ENCODE peak calls at places on chromosomes 1 and 21, in four cellular contexts. B is GM12878, T is colonic mucosa, F is HCT116. K is an unnamed sample.

GRCh38 chr1:215845224-215845902 is 278.3 kb downstream of the KCTD3 start:
- DNase-seq in B (no peak), T (no peak), F (peak), K (no peak)

GRCh38 chr1:2906105-2906504 is 104.6 kb upstream of the TTC34 start:
- DNase-seq in B (no peak), T (no peak), F (no peak), K (no peak)

GRCh38 chr1:116434849-116435248 is 61.8 kb downstream of the ATP1A1 start:
- DNase-seq in B (no peak), T (no peak), F (no peak), K (no peak)

GRCh38 chr1:12161324-12161661 is 5.5 kb upstream of the TNFRSF1B start:
- DNase-seq in B (no peak), T (no peak), F (no peak), K (no peak)

GRCh38 chr1:230760360-230760827 is 13.2 kb downstream of the CAPN9 start:
- DNase-seq in B (no peak), T (no peak), F (no peak), K (no peak)

GRCh38 chr1:41282679-41283317 is 40.7 kb upstream of the SCMH1 start:
- DNase-seq in B (no peak), T (no peak), F (peak), K (no peak)

GRCh38 chr1:178266619-178267066 is 172.7 kb downstream of the RASAL2 start:
- DNase-seq in B (no peak), T (no peak), F (no peak), K (no peak)

GRCh38 chr1:56033321-56034037 is 545.9 kb downstream of the PLPP3 start:
- DNase-seq in B (no peak), T (no peak), F (no peak), K (no peak)

GRCh38 chr1:227793948-227794812 is 21.3 kb upstream of the PRSS38 start:
- DNase-seq in B (no peak), T (peak), F (no peak), K (peak)

GRCh38 chr1:83637586-83637985 is 361.3 kb downstream of the TTLL7 start:
- DNase-seq in B (no peak), T (no peak), F (no peak), K (no peak)

GRCh38 chr21:45405819-45406762 is 1.1 kb downstream of the COL18A1 start:
- DNase-seq in B (no peak), T (no peak), F (no peak), K (no peak)

GRCh38 chr1:225943582-225943981 is 2.6 kb upstream of the LEFTY2 start:
- DNase-seq in B (no peak), T (no peak), F (no peak), K (no peak)

GRCh38 chr1:66624412-66625060 is 90.6 kb downstream of the SGIP1 start:
- DNase-seq in B (no peak), T (no peak), F (no peak), K (no peak)

GRCh38 chr21:41086551-41086950 is 81.4 kb upstream of the BACE2 start:
- DNase-seq in B (no peak), T (no peak), F (no peak), K (no peak)

GRCh38 chr1:58204284-58204683 is 342.2 kb downstream of the OMA1 start:
- DNase-seq in B (no peak), T (no peak), F (no peak), K (no peak)

GRCh38 chr1:96049759-96050409 is 671.7 kb upstream of the PTBP2 start:
- DNase-seq in B (no peak), T (no peak), F (no peak), K (no peak)

GRCh38 chr1:67724928-67725560 is 40.0 kb downstream of the GADD45A start:
- DNase-seq in B (no peak), T (no peak), F (no peak), K (no peak)

GRCh38 chr1:220874201-220874655 is 5.0 kb upstream of the HLX start:
- DNase-seq in B (no peak), T (peak), F (peak), K (no peak)

GRCh38 chr1:92792340-92792782 is 7.5 kb upstream of the EVI5 start:
- DNase-seq in B (no peak), T (no peak), F (no peak), K (no peak)

GRCh38 chr1:201250326-201251011 is 32.8 kb upstream of the PKP1 start:
- DNase-seq in B (no peak), T (no peak), F (no peak), K (no peak)

GRCh38 chr1:187877220-187877619 is 1048.5 kb downstream of the PLA2G4A start:
- DNase-seq in B (no peak), T (no peak), F (no peak), K (no peak)

GRCh38 chr21:28632718-28633408 is 359.8 kb downstream of the LTN1 start:
- DNase-seq in B (no peak), T (no peak), F (no peak), K (no peak)

GRCh38 chr1:87045757-87046422 is 131.5 kb downstream of the HS2ST1 start:
- DNase-seq in B (no peak), T (no peak), F (no peak), K (no peak)

GRCh38 chr1:166302919-166303758 is 136.3 kb upstream of the FAM78B start:
- DNase-seq in B (peak), T (no peak), F (no peak), K (no peak)

GRCh38 chr1:19894218-19894617 is 12.0 kb downstream of the OTUD3 start:
- DNase-seq in B (no peak), T (no peak), F (no peak), K (no peak)

DNA sequence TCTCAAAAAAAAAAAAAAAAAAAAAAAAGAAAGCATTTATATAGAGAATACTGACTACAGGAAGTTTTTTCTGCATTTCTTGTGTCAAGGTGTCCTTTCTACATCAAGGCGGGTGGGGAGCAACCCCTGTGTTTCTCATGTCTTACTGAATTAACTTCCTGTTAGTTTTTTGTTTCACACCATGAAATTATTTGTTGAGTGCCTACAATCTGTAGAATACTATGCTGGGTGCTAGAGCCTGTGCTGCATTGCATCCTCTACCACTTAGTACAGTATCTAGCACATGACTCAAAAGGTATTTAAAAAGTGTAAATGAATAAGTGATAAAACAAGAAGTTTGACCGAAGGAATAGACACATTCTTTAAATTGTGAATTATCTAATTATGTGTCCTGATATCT is 417.9 kb downstream of the PTPRC start:
- DNase-seq in B (no peak), T (no peak), F (no peak), K (no peak)
- H3K27ac ChIP-seq in B (no peak), T (no peak), F (no peak), K (no peak)

GRCh38 chr1:234676103-234676594 is 66.2 kb upstream of the IRF2BP2 start:
- DNase-seq in B (no peak), T (peak), F (no peak), K (peak)
- H3K9ac ChIP-seq in B (peak), T (peak), F (no peak), K (peak)

DNA sequence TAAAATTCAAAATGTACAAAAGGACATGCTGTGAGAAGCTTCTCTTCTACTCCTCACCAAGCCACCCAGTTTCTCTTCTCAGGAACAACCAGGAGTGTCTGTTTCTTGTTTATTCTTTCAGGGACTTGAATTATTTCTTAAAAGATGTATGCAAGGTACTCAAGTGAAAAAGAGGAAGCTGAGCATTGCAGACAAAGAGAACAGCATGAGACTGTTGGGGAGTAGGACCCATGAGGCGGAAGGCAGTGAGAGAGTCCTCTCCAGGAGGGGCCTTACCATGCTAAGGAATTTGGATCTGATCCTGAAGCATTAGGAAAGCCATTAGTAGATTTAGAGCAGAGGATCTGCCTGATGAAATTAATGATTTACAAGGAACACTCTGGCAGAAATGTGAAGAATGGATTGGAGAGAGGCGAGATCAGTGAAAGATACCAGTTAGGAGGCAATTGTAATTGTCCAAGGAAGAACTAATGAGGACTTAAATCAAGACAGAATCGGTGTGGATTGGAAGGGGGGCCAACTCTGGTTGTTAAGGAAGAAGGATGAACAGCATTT is 14.7 kb upstream of the SSX2IP start:
- DNase-seq in B (no peak), T (no peak), F (no peak), K (no peak)
- H3K27ac ChIP-seq in B (no peak), T (no peak), F (no peak), K (peak)

GRCh38 chr1:205495237-205495823 is 9.1 kb upstream of the CDK18 start:
- DNase-seq in B (no peak), T (peak), F (no peak), K (peak)
- H3K9ac ChIP-seq in B (no peak), T (peak), F (no peak), K (no peak)

GRCh38 chr21:37106998-37107397 is 33.9 kb downstream of the TTC3 start:
- DNase-seq in B (no peak), T (no peak), F (no peak), K (no peak)
- H3K27ac ChIP-seq in B (no peak), T (no peak), F (no peak), K (no peak)

GRCh38 chr1:199875856-199876255 is 151.7 kb upstream of the NR5A2 start:
- DNase-seq in B (no peak), T (no peak), F (no peak), K (no peak)

GRCh38 chr1:199878818-199879217 is 148.7 kb upstream of the NR5A2 start:
- DNase-seq in B (no peak), T (no peak), F (no peak), K (no peak)

GRCh38 chr1:199875337-199875736 is 152.2 kb upstream of the NR5A2 start:
- DNase-seq in B (no peak), T (no peak), F (no peak), K (no peak)

GRCh38 chr1:199877626-199878384 is 149.7 kb upstream of the NR5A2 start:
- DNase-seq in B (no peak), T (no peak), F (no peak), K (no peak)
- H3K9ac ChIP-seq in B (no peak), T (no peak), F (no peak), K (no peak)

GRCh38 chr1:74714429-74715362 is 18.2 kb downstream of the CRYZ start:
- DNase-seq in B (no peak), T (no peak), F (no peak), K (no peak)
- H3K27ac ChIP-seq in B (peak), T (no peak), F (no peak), K (peak)

DNA sequence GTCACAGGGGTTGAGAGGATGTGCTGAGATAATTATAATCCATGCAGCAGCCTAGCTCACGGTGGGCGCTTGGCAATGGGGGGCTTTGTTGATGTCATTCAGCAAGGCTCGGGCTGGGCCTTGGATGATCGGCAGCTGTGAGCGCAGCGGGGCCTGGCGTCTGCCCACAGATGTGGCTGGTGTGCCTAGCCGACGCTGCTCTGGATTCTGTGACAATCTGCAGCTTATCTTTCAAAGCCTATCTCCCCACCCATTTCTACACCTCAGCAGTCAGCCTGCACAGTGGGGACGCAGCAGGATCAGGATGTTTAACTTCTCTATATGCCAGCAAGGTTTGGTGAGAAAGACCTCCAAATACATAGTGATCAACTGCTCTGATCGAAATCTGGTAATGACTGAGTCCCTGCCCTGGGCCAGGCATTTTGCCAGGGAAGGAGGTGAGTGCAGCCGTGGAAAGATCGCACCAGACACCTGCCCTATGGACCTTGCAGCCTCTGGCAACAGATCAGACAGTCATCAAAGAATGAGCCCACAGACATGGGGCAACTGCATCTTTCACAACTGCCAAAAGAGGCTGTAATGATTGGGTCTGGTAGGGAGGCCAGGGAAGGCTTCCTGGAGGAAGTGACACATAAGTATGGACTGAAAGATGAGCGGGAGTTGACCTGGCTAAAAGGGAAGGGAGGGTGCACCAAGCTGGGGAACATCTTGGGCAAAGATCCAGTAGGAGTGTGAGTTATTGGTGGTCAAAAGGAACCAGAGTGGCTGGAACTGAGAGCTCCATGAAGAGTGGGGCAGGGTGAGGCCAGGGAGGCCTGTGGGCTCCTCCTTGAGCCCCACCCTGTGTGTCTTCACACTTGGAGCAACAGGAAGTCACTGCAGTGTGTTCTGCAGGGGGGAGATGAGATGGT is 35.3 kb downstream of the EPHB2 start:
- DNase-seq in B (no peak), T (peak), F (no peak), K (no peak)
- H3K9ac ChIP-seq in B (no peak), T (no peak), F (no peak), K (no peak)

K was measured in SK-N-MC.